ENCODE peak calls at places on chromosomes 16 and 17, in seven cellular contexts. S is spleen, L is suprapubic skin, I is cardiac fibroblast, U is psoas muscle, X is breast epithelium, J is kidney. F is an unnamed sample.

GRCh38 chr17:57935833-57936807 is 19.1 kb downstream of the CUEDC1 start:
- DNase-seq in J (peak), U (peak), S (no peak), I (peak), X (peak), L (no peak), F (no peak)

GRCh38 chr16:56610017-56610608 is 1.7 kb downstream of the MT2A start:
- DNase-seq in I (peak), S (peak), U (peak), L (no peak), X (peak), J (peak), F (peak)

GRCh38 chr17:78378225-78379133 is at the start of gene PGS1:
- DNase-seq in S (peak), U (peak), X (peak), L (peak), J (peak), I (peak), F (no peak)

GRCh38 chr17:64200080-64201042 is 62.7 kb downstream of the TEX2 start:
- DNase-seq in U (no peak), L (no peak), S (no peak), X (no peak), J (no peak), I (peak), F (no peak)

GRCh38 chr17:49497147-49498036 is 2.3 kb downstream of the NGFR start:
- DNase-seq in J (peak), I (peak), U (peak), S (no peak), L (no peak), X (no peak), F (no peak)

GRCh38 chr16:2271848-2272461 is 4.0 kb upstream of the RNPS1 start:
- DNase-seq in J (no peak), L (no peak), U (no peak), S (no peak), I (no peak), X (no peak), F (no peak)

GRCh38 chr17:77489898-77490265 is 349.1 kb downstream of the SEC14L1 start:
- DNase-seq in I (peak), X (peak), S (peak), L (peak), J (peak), U (peak), F (no peak)

GRCh38 chr17:17495448-17496188 is 577 bp downstream of the RASD1 start:
- DNase-seq in X (no peak), U (peak), J (peak), I (no peak), L (peak), S (peak), F (no peak)

GRCh38 chr16:29900102-29900887 is at the start of gene ASPHD1:
- DNase-seq in U (peak), I (peak), L (no peak), J (peak), S (peak), X (peak), F (peak)

GRCh38 chr17:2837147-2837561 is 40.9 kb downstream of the RAP1GAP2 start:
- DNase-seq in S (no peak), J (no peak), X (no peak), L (no peak), I (no peak), U (no peak), F (no peak)

GRCh38 chr16:69859105-69859969 is 91.8 kb upstream of the CLEC18A start:
- DNase-seq in S (no peak), I (no peak), J (no peak), U (no peak), L (no peak), X (no peak), F (no peak)

DNA sequence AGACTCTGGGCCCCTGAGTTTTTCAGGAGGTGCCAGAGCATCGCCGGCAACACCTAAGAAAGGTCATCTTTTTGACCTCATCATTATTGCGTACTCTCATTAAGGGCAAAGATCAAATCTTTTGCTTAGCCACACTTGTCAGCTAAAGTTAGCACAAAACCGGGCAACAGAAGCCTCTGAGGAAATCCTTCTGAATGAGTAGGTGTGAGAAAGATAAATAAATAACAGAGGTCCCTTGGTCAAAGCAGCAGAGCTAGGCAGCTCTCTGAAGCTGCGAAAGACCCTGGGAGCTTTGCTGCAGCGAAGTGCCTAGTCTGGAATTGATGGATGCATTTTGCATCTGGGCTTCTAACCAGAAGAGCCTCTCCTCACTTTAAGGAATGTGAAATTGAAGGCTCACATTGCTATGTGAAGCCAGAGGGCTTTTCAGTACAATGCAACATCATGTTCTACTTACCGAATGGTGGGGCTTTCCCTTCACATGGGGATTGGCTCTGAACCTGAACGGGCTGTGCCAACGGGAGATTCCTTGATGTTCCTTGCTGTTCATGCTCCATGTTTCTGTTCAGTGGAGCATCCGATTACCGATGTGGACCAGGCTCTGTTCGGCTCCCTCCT is 274.6 kb downstream of the HS3ST3B1 start:
- DNase-seq in U (no peak), S (no peak), I (no peak), J (no peak), X (peak), L (no peak), F (peak)
- H3K4me3 ChIP-seq in U (no peak), S (no peak), I (no peak), J (no peak), X (no peak), L (no peak), F (no peak)

GRCh38 chr16:64375386-64375980 is 746.4 kb downstream of the CDH11 start:
- DNase-seq in J (no peak), U (no peak), L (no peak), X (no peak), S (no peak), I (no peak), F (no peak)

GRCh38 chr16:64381979-64382378 is 739.9 kb downstream of the CDH11 start:
- DNase-seq in L (no peak), S (no peak), U (peak), I (no peak), X (no peak), J (no peak), F (no peak)

DNA sequence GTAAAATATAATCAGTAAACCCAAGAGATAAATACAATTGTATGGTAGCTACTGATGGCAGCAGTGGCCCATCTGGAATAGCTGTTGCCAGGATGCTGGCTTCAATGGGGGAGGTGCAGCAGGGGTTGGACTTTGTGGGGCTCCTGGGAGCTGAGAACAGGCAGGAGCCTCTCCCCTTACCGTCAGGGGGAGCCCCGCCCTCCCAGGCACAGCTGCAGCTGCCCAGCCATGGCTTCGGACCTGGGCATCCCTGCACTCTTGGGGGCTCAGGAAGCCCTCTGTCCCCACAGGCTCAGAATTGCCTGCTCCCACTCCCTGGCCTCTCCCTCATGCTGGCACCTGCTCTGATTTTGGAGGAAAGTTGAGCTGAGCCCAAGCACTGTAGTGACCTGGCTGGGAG is 741.1 kb downstream of the CDH11 start:
- DNase-seq in U (no peak), S (no peak), J (no peak), I (no peak), X (no peak), L (no peak), F (no peak)
- TF ChIP-seq CTCF in U (no peak), S (no peak), J (no peak), I (no peak), X (no peak), L (no peak), F (no peak)

DNA sequence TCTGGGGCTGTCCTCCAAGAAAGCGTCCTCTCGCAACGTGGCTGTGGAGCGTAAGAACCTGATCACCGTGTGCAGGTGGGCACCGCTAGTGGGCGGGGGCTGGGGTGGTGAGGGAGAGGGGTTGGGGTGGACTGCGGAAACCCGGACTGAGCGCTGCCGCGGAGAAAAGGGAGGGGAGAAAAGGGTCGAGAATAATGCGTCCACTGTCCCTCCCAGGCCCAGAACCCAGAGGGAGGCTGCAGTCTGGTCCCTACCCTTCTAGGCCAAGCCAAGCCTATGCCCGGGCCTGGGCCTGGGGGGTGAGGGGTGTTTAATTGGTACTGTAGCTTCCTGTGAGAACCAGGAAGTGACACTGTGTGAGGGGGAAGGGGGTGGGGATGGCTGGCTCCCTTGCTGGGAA is 464 bp downstream of the RUNDC3A start:
- DNase-seq in X (no peak), S (peak), J (peak), L (no peak), U (no peak), I (no peak), F (no peak)
- H3K4me3 ChIP-seq in X (peak), S (peak), J (no peak), L (peak), U (peak), I (no peak), F (no peak)

GRCh38 chr17:48283390-48283789 is 146.6 kb downstream of the SKAP1 start:
- DNase-seq in L (no peak), I (no peak), U (no peak), J (no peak), S (no peak), X (no peak), F (no peak)
- TF ChIP-seq CTCF in L (no peak), I (no peak), U (no peak), J (no peak), S (no peak), X (no peak), F (no peak)

DNA sequence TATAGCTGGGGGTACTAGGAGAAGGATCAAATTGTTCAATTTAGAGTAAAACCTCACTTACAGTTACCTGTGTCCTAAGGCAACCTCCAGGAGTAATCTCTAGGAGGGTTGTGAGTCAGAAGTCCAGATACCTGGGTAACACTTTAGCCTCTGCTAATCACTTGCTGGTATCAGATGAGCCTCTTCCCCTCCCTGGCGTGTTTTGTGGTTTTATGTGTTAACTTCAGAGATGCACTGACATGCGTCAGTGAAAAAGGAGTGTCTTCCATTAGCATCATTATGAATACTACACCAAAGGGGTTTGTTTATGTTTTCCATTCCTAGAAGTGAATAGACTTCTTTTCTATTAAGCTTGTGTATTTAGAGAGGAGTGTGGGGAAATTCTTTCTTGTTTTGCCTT is 208.2 kb downstream of the FTO start:
- DNase-seq in U (no peak), J (no peak), S (no peak), L (no peak), X (no peak), I (no peak), F (no peak)
- H3K4me3 ChIP-seq in U (no peak), J (no peak), S (no peak), L (no peak), X (no peak), I (no peak), F (no peak)

GRCh38 chr16:78235168-78235800 is 135.8 kb downstream of the WWOX start:
- DNase-seq in X (peak), J (peak), U (peak), L (peak), S (peak), I (peak), F (peak)

GRCh38 chr16:78240459-78241222 is 141.2 kb downstream of the WWOX start:
- DNase-seq in L (no peak), I (no peak), J (no peak), U (no peak), X (peak), S (no peak), F (no peak)

GRCh38 chr16:78237856-78238255 is 138.4 kb downstream of the WWOX start:
- DNase-seq in I (no peak), S (no peak), U (no peak), J (no peak), X (no peak), L (no peak), F (no peak)

GRCh38 chr16:78237346-78237745 is 137.9 kb downstream of the WWOX start:
- DNase-seq in J (no peak), I (no peak), X (no peak), L (no peak), S (no peak), U (no peak), F (no peak)

GRCh38 chr16:78235876-78236275 is 136.4 kb downstream of the WWOX start:
- DNase-seq in J (no peak), X (no peak), L (no peak), S (no peak), U (no peak), I (no peak), F (no peak)
- TF ChIP-seq CTCF in J (no peak), X (no peak), L (no peak), S (no peak), U (no peak), I (no peak), F (no peak)

GRCh38 chr17:42891539-42892152 is 9.0 kb upstream of the G6PC1 start:
- DNase-seq in X (no peak), L (no peak), U (peak), J (peak), S (no peak), I (peak), F (no peak)

GRCh38 chr17:42894283-42895184 is 6.1 kb upstream of the G6PC1 start:
- DNase-seq in X (no peak), L (no peak), U (no peak), S (no peak), J (peak), I (no peak), F (no peak)

GRCh38 chr17:42898147-42898807 is 2.3 kb upstream of the G6PC1 start:
- DNase-seq in S (no peak), U (no peak), I (no peak), L (no peak), J (no peak), X (no peak), F (no peak)

GRCh38 chr17:42889809-42890208 is 10.8 kb upstream of the G6PC1 start:
- DNase-seq in X (no peak), J (peak), I (no peak), S (no peak), U (no peak), L (no peak), F (no peak)

GRCh38 chr17:42895185-42895555 is 5.4 kb upstream of the G6PC1 start:
- DNase-seq in J (peak), I (peak), U (peak), S (no peak), L (no peak), X (no peak), F (peak)
- H3K4me3 ChIP-seq in J (peak), I (no peak), U (peak), S (no peak), L (no peak), X (no peak), F (no peak)

GRCh38 chr17:81322271-81323082 is 27.4 kb upstream of the SLC38A10 start:
- DNase-seq in L (no peak), U (no peak), X (no peak), J (no peak), I (peak), S (no peak), F (no peak)
- TF ChIP-seq CTCF in L (no peak), U (no peak), X (no peak), J (peak), I (peak), S (peak), F (peak)

DNA sequence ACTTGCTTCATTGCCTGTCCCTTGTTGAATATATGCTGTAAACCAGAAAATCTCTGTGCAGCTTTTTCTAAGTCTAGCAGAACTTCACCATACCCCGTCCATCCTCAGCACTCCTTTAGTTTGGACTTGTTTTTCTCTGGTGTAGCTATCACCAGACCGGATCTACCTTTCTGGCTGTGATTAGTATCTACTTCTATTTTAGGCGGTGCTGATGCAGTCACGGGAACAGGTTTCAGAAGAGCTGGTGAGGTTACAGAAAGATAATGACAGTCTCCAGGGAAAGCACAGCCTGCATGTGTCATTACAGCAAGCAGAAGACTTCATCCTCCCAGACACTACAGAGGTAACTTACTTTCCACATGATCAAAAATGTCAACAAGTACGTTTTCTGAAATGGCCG is 46.4 kb downstream of the NUP88 start:
- DNase-seq in J (no peak), I (no peak), S (no peak), U (no peak), L (no peak), X (no peak), F (no peak)
- H3K4me3 ChIP-seq in J (no peak), I (no peak), S (no peak), U (no peak), L (no peak), X (no peak), F (no peak)